ENCODE peak calls at places on chromosomes 7 and 10, in seven cellular contexts. D is kidney; R is astrocyte of the spinal cord; B is AG04450; C is tibial artery; E is CD8-positive, alpha-beta T cell; I is kidney epithelial cell. W is an unnamed sample.

GRCh38 chr10:26881600-26882331 is 21.0 kb upstream of the ABI1 start:
- DNase-seq in D (no peak), R (peak), B (peak), C (no peak), E (no peak), I (no peak), W (no peak)

GRCh38 chr10:62373995-62374861 is at the start of gene ZNF365:
- DNase-seq in D (peak), R (peak), B (no peak), C (peak), E (no peak), I (no peak), W (no peak)

GRCh38 chr10:4263281-4263921 is 478.4 kb upstream of the KLF6 start:
- DNase-seq in D (no peak), R (no peak), B (no peak), C (no peak), E (no peak), I (no peak), W (no peak)

GRCh38 chr10:59753267-59753666 is at the start of gene MRLN:
- DNase-seq in D (no peak), R (no peak), B (no peak), C (no peak), E (no peak), I (no peak), W (no peak)

GRCh38 chr7:30465342-30466170 is 13.0 kb downstream of the NOD1 start:
- DNase-seq in D (no peak), R (peak), B (no peak), C (no peak), E (no peak), I (no peak), W (no peak)

GRCh38 chr10:44873156-44873555 is 38.0 kb upstream of the TMEM72 start:
- DNase-seq in D (no peak), R (no peak), B (no peak), C (peak), E (no peak), I (no peak), W (no peak)

GRCh38 chr10:103651783-103652476 is 158.4 kb downstream of the NEURL1 start:
- DNase-seq in D (no peak), R (no peak), B (no peak), C (peak), E (no peak), I (no peak), W (no peak)

GRCh38 chr10:118950190-118950658 is 79.3 kb upstream of the NANOS1 start:
- DNase-seq in D (no peak), R (peak), B (no peak), C (no peak), E (no peak), I (no peak), W (no peak)

GRCh38 chr7:5699467-5699866 is 82.0 kb downstream of the RNF216 start:
- DNase-seq in D (no peak), R (peak), B (no peak), C (no peak), E (no peak), I (no peak), W (no peak)

GRCh38 chr7:91520645-91521044 is 256.4 kb downstream of the FZD1 start:
- DNase-seq in D (no peak), R (no peak), B (no peak), C (no peak), E (no peak), I (no peak), W (no peak)

GRCh38 chr10:89458760-89459159 is 44.4 kb downstream of the IFIT5 start:
- DNase-seq in D (no peak), R (no peak), B (no peak), C (no peak), E (no peak), I (no peak), W (no peak)

GRCh38 chr10:30791197-30791611 is 161.7 kb upstream of the LYZL2 start:
- DNase-seq in D (no peak), R (peak), B (no peak), C (no peak), E (no peak), I (no peak), W (no peak)

GRCh38 chr10:103241262-103242011 is 4.2 kb upstream of the RPEL1 start:
- DNase-seq in D (peak), R (peak), B (no peak), C (peak), E (no peak), I (peak), W (no peak)

GRCh38 chr10:69704231-69704630 is 74.2 kb downstream of the FAM241B start:
- DNase-seq in D (no peak), R (no peak), B (no peak), C (no peak), E (no peak), I (no peak), W (no peak)

GRCh38 chr7:50595538-50596102 is 30.4 kb upstream of the DDC start:
- DNase-seq in D (no peak), R (peak), B (peak), C (no peak), E (no peak), I (no peak), W (no peak)

GRCh38 chr10:3136763-3137611 is 35.6 kb downstream of the PITRM1 start:
- DNase-seq in D (peak), R (peak), B (peak), C (peak), E (no peak), I (no peak), W (no peak)

GRCh38 chr10:24603333-24603732 is 120.4 kb downstream of the ARHGAP21 start:
- DNase-seq in D (no peak), R (peak), B (no peak), C (no peak), E (no peak), I (peak), W (no peak)

GRCh38 chr10:23864631-23865147 is 344.2 kb upstream of the KIAA1217 start:
- DNase-seq in D (no peak), R (no peak), B (no peak), C (no peak), E (no peak), I (no peak), W (no peak)

GRCh38 chr10:19713800-19714525 is 102.3 kb upstream of the PLXDC2 start:
- DNase-seq in D (no peak), R (no peak), B (no peak), C (peak), E (no peak), I (no peak), W (no peak)

GRCh38 chr10:123284022-123284421 is 129.8 kb downstream of the BUB3 start:
- DNase-seq in D (no peak), R (no peak), B (no peak), C (no peak), E (no peak), I (no peak), W (no peak)

GRCh38 chr7:79227035-79227434 is 226.4 kb downstream of the MAGI2 start:
- DNase-seq in D (no peak), R (peak), B (peak), C (no peak), E (no peak), I (no peak), W (peak)

GRCh38 chr7:18975276-18975675 is 142.2 kb downstream of the TWIST1 start:
- DNase-seq in D (no peak), R (no peak), B (no peak), C (no peak), E (no peak), I (no peak), W (no peak)

GRCh38 chr10:75040576-75040975 is 70.9 kb upstream of the SAMD8 start:
- DNase-seq in D (no peak), R (no peak), B (no peak), C (no peak), E (no peak), I (no peak), W (no peak)

GRCh38 chr10:5619366-5620211 is 46.8 kb downstream of the ASB13 start:
- DNase-seq in D (peak), R (peak), B (no peak), C (peak), E (no peak), I (no peak), W (no peak)

GRCh38 chr7:37102518-37103137 is 346.0 kb downstream of the ELMO1 start:
- DNase-seq in D (no peak), R (no peak), B (no peak), C (no peak), E (no peak), I (no peak), W (no peak)

GRCh38 chr7:14606101-14606500 is 296.4 kb downstream of the DGKB start:
- DNase-seq in D (no peak), R (peak), B (no peak), C (no peak), E (no peak), I (peak), W (no peak)

GRCh38 chr7:1852781-1853618 is 182.9 kb downstream of the ELFN1 start:
- DNase-seq in D (peak), R (no peak), B (no peak), C (peak), E (no peak), I (no peak), W (no peak)

GRCh38 chr10:95469676-95470075 is 91.5 kb downstream of the SORBS1 start:
- DNase-seq in D (no peak), R (no peak), B (no peak), C (no peak), E (no peak), I (no peak), W (no peak)

GRCh38 chr7:46515844-46516590 is 594.9 kb upstream of the IGFBP3 start:
- DNase-seq in D (no peak), R (no peak), B (no peak), C (no peak), E (no peak), I (peak), W (no peak)

GRCh38 chr10:101597036-101597435 is 8.9 kb downstream of the DPCD start:
- DNase-seq in D (peak), R (no peak), B (no peak), C (no peak), E (no peak), I (no peak), W (no peak)

GRCh38 chr7:9921326-9921725 is 1052.3 kb upstream of the PHF14 start:
- DNase-seq in D (no peak), R (no peak), B (no peak), C (no peak), E (no peak), I (no peak), W (no peak)

GRCh38 chr10:49165259-49165658 is 22.9 kb downstream of the TMEM273 start:
- DNase-seq in D (no peak), R (no peak), B (no peak), C (no peak), E (no peak), I (no peak), W (no peak)

GRCh38 chr7:27603813-27604212 is 58.9 kb downstream of the HIBADH start:
- DNase-seq in D (no peak), R (no peak), B (no peak), C (no peak), E (no peak), I (no peak), W (no peak)

GRCh38 chr7:114879554-114879953 is 42.3 kb upstream of the MDFIC start:
- DNase-seq in D (no peak), R (peak), B (peak), C (no peak), E (no peak), I (no peak), W (peak)

GRCh38 chr10:13087986-13088618 is 11.9 kb upstream of the OPTN start:
- DNase-seq in D (no peak), R (peak), B (peak), C (no peak), E (no peak), I (no peak), W (peak)

GRCh38 chr7:99928994-99929729 is at the start of gene GJC3:
- DNase-seq in D (peak), R (peak), B (no peak), C (no peak), E (no peak), I (no peak), W (no peak)

GRCh38 chr7:50436133-50436802 is 13.9 kb downstream of the FIGNL1 start:
- DNase-seq in D (no peak), R (peak), B (peak), C (no peak), E (no peak), I (peak), W (no peak)

DNA sequence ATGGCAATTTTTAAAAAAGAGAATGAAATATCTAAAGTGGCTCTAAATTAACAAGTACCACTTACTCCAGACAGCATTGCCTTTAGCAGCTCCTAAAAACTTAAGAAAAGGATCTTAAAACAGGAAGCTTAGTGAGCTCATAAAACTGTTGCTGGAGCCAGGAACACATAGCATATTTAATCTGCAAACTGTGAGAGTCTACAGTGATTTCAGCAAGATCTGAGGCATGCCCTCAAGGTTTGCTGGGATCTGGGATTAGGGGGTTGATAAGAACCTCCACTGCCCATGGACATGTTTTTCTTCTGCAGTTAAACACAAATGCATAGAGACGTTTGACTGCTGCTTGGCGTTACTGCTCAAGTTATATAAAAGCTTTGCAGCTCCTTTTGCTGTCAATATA is 3.8 kb downstream of the GLI3 start:
- DNase-seq in D (no peak), R (peak), B (no peak), C (no peak), E (no peak), I (no peak), W (no peak)
- H3K4me3 ChIP-seq in D (no peak), R (no peak), B (no peak), C (no peak), E (no peak), I (no peak), W (no peak)

DNA sequence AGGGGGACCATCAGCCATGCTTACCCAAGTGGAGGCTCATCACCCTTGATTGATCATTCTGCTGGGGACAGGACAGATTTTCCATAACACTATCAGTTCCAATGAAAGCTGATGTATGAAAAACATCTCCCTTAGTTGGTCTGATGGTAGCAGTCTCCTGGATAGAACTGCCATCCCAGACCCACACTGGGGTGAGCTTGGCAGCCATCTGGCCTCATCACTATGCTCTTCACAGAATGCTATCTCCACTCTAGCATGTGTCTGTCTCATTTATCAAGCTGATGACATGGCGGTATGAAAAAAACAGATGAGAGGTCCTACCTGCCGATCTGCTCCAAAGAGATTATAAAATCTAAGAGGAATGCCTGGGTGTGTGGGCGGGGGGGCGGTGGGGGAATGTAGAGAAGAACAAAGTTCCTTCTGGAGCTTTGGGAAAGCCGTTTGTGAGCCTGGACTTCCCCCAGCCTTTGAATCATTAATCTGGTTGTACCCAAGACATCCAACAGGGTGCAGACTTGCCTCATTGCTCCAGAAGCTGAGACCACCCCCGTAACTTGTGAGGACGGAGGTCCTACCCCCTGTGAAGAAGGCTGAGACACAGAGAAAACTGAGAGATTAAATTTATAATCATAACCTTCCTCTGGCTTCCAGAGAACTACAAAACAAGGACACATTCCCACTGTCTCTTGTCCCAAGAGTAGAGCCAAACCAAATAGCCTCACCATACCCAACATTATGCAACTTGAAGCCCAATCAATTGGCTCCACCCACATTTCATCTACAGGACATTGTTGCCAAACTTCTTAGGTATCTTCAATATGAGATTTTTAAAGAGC is 340.9 kb downstream of the KCNMA1 start:
- DNase-seq in D (no peak), R (no peak), B (no peak), C (no peak), E (no peak), I (no peak), W (no peak)
- H3K4me3 ChIP-seq in D (no peak), R (no peak), B (no peak), C (no peak), E (no peak), I (no peak), W (no peak)

GRCh38 chr7:65250697-65251395 is 122.8 kb upstream of the ZNF92 start:
- DNase-seq in D (no peak), R (no peak), B (no peak), C (no peak), E (no peak), I (no peak), W (no peak)
- H3K4me3 ChIP-seq in D (no peak), R (no peak), B (no peak), C (no peak), E (no peak), I (no peak), W (no peak)

DNA sequence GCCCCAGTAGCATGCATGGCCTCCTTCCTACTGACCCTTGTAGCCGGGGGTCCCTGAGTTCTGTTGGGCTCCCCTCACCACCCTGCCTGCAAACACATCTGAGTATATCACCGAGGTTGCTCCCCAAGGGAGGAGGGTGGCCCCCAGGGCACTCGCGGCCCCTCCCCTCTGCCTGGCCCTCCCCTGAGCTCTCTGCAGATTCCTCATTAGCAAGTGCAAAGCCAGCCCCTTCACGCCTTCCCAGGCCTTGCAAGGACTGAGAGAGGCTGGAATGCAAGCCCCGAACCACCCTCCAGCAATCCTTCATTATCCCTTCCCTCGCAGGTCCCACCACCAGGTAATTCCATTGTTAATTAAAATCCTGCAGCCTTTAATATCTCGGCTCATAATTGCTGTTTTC is 35.3 kb upstream of the MYL10 start:
- DNase-seq in D (no peak), R (no peak), B (no peak), C (no peak), E (no peak), I (no peak), W (no peak)
- H3K4me3 ChIP-seq in D (no peak), R (no peak), B (no peak), C (no peak), E (no peak), I (no peak), W (no peak)

GRCh38 chr10:72320676-72321247 is 34.0 kb downstream of the DNAJB12 start:
- DNase-seq in D (peak), R (peak), B (peak), C (peak), E (no peak), I (peak), W (peak)
- H3K4me3 ChIP-seq in D (no peak), R (no peak), B (peak), C (no peak), E (no peak), I (no peak), W (peak)

DNA sequence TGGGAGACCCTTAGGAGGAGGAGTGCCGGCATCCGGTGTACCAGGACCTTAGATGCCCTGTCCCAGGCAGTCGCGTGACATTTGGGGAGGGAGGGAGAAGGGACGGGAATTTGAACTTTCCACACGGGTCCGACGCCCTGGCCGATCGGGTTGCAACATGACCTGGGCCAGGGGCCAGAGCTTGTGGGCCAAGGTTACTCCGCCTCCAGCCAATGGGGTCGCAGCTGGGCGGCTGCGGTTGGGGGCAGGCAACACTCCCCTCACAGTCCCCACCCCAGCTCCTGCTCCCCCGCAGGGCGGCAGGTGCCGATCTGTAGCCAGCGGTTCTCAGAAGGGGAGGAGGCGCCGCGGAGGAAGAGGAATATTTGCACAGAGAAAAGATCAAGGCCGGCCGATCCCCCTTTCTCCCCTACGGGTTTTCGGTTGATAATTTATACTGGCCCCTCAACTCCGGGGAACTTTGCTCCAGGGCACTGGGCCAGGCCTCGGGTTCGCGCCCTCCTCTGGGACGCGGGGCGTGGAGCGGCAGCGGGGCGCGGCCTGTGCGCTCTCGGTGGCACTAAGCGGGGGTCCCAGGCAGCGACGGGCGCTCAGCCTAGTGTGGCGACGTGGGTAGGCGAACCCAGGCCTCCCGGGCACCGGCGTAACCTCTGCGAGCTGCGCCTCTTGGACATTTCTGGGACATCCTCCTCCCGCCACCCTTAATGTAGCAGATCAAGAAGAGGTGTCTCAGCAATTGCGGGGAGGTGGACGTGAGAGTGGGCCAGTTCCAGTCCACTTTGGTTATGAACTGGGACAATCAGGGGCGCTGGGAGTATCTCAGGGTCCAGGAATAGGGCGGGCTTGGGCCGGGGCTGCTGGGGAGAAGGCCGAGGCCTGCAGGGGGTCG is 1.2 kb downstream of the MLXIPL start:
- DNase-seq in D (no peak), R (no peak), B (no peak), C (no peak), E (no peak), I (no peak), W (no peak)
- H3K4me3 ChIP-seq in D (peak), R (no peak), B (no peak), C (no peak), E (no peak), I (peak), W (no peak)

DNA sequence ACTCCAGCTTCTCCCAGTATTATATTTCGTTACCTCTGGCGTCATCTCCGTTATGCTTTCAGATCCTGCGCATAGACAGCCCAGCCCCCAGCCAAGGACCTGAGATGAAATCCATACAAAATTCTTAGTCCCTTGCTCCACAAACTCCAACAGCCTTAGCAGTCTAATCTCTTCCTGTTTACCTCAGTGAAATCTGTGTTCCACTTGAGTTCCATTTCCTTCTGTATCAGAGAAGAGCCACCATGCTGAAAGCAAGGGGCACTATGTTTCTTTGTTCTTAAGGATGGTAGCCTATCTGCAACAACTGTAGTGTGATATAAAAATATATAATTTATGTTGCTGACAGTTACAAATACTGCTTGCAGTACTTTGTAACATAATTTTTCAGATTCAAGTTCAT is 59.8 kb downstream of the PTEN start:
- DNase-seq in D (no peak), R (no peak), B (no peak), C (no peak), E (no peak), I (no peak), W (no peak)
- H3K4me3 ChIP-seq in D (no peak), R (no peak), B (no peak), C (no peak), E (no peak), I (no peak), W (no peak)

W was measured in AG04449.